ENCODE peak calls at places on chromosomes 5 and 9, in nine cellular contexts. One of them, this sample, is unnamed.

GRCh38 chr5:95347516-95348140 is 43.5 kb upstream of the FAM81B start:
- DNase-seq in frontal cortex: no peak
- DNase-seq in type B pancreatic cell: no peak
- DNase-seq in activated effector memory CD4-positive, alpha-beta T cell treated with Interleukin-2 at 50 U/mL for 16 hours: no peak
- DNase-seq in HFFc6: no peak
- DNase-seq in mucosa of descending colon: no peak
- DNase-seq in lower lobe of right lung: no peak
- DNase-seq in M059J: no peak
- DNase-seq in brain pericyte: no peak
- DNase-seq in this sample: no peak

GRCh38 chr5:126358525-126358924 is 64.7 kb upstream of the GRAMD2B start:
- DNase-seq in frontal cortex: no peak
- DNase-seq in type B pancreatic cell: no peak
- DNase-seq in activated effector memory CD4-positive, alpha-beta T cell treated with Interleukin-2 at 50 U/mL for 16 hours: no peak
- DNase-seq in HFFc6: peak
- DNase-seq in mucosa of descending colon: no peak
- DNase-seq in lower lobe of right lung: no peak
- DNase-seq in M059J: peak
- DNase-seq in brain pericyte: no peak
- DNase-seq in this sample: no peak

GRCh38 chr5:39716532-39716971 is 291.8 kb upstream of the DAB2 start:
- DNase-seq in frontal cortex: no peak
- DNase-seq in type B pancreatic cell: no peak
- DNase-seq in activated effector memory CD4-positive, alpha-beta T cell treated with Interleukin-2 at 50 U/mL for 16 hours: no peak
- DNase-seq in HFFc6: peak
- DNase-seq in mucosa of descending colon: peak
- DNase-seq in lower lobe of right lung: no peak
- DNase-seq in M059J: peak
- DNase-seq in brain pericyte: no peak
- DNase-seq in this sample: no peak

GRCh38 chr9:113991714-113992113 is 86.4 kb downstream of the AMBP start:
- DNase-seq in frontal cortex: no peak
- DNase-seq in type B pancreatic cell: no peak
- DNase-seq in activated effector memory CD4-positive, alpha-beta T cell treated with Interleukin-2 at 50 U/mL for 16 hours: no peak
- DNase-seq in HFFc6: no peak
- DNase-seq in mucosa of descending colon: no peak
- DNase-seq in lower lobe of right lung: no peak
- DNase-seq in M059J: no peak
- DNase-seq in brain pericyte: no peak
- DNase-seq in this sample: no peak

GRCh38 chr5:154157483-154158378 is 32.8 kb upstream of the GALNT10 start:
- DNase-seq in frontal cortex: no peak
- DNase-seq in type B pancreatic cell: no peak
- DNase-seq in activated effector memory CD4-positive, alpha-beta T cell treated with Interleukin-2 at 50 U/mL for 16 hours: no peak
- DNase-seq in HFFc6: no peak
- DNase-seq in mucosa of descending colon: no peak
- DNase-seq in lower lobe of right lung: no peak
- DNase-seq in M059J: peak
- DNase-seq in brain pericyte: no peak
- DNase-seq in this sample: no peak

GRCh38 chr9:136532799-136533774 is 12.8 kb downstream of the NOTCH1 start:
- DNase-seq in frontal cortex: no peak
- DNase-seq in type B pancreatic cell: no peak
- DNase-seq in activated effector memory CD4-positive, alpha-beta T cell treated with Interleukin-2 at 50 U/mL for 16 hours: peak
- DNase-seq in HFFc6: no peak
- DNase-seq in mucosa of descending colon: peak
- DNase-seq in lower lobe of right lung: no peak
- DNase-seq in M059J: no peak
- DNase-seq in brain pericyte: no peak
- DNase-seq in this sample: no peak

GRCh38 chr5:97478513-97478912 is 295.5 kb upstream of the RIOK2 start:
- DNase-seq in frontal cortex: no peak
- DNase-seq in type B pancreatic cell: no peak
- DNase-seq in activated effector memory CD4-positive, alpha-beta T cell treated with Interleukin-2 at 50 U/mL for 16 hours: no peak
- DNase-seq in HFFc6: no peak
- DNase-seq in mucosa of descending colon: no peak
- DNase-seq in lower lobe of right lung: no peak
- DNase-seq in M059J: no peak
- DNase-seq in brain pericyte: no peak
- DNase-seq in this sample: no peak

GRCh38 chr5:82107277-82107676 is 135.5 kb downstream of the ATG10 start:
- DNase-seq in frontal cortex: no peak
- DNase-seq in type B pancreatic cell: no peak
- DNase-seq in activated effector memory CD4-positive, alpha-beta T cell treated with Interleukin-2 at 50 U/mL for 16 hours: no peak
- DNase-seq in HFFc6: peak
- DNase-seq in mucosa of descending colon: no peak
- DNase-seq in lower lobe of right lung: no peak
- DNase-seq in M059J: peak
- DNase-seq in brain pericyte: no peak
- DNase-seq in this sample: no peak

GRCh38 chr5:74409166-74409706 is 231.3 kb downstream of the ENC1 start:
- DNase-seq in frontal cortex: no peak
- DNase-seq in type B pancreatic cell: no peak
- DNase-seq in activated effector memory CD4-positive, alpha-beta T cell treated with Interleukin-2 at 50 U/mL for 16 hours: no peak
- DNase-seq in HFFc6: no peak
- DNase-seq in mucosa of descending colon: no peak
- DNase-seq in lower lobe of right lung: no peak
- DNase-seq in M059J: no peak
- DNase-seq in brain pericyte: no peak
- DNase-seq in this sample: no peak

GRCh38 chr9:38278457-38278856 is 114.0 kb upstream of the ALDH1B1 start:
- DNase-seq in frontal cortex: no peak
- DNase-seq in type B pancreatic cell: peak
- DNase-seq in activated effector memory CD4-positive, alpha-beta T cell treated with Interleukin-2 at 50 U/mL for 16 hours: no peak
- DNase-seq in HFFc6: no peak
- DNase-seq in mucosa of descending colon: peak
- DNase-seq in lower lobe of right lung: no peak
- DNase-seq in M059J: no peak
- DNase-seq in brain pericyte: no peak
- DNase-seq in this sample: no peak

GRCh38 chr9:122005597-122005996 is 87.5 kb downstream of the TTLL11 start:
- DNase-seq in frontal cortex: no peak
- DNase-seq in type B pancreatic cell: peak
- DNase-seq in activated effector memory CD4-positive, alpha-beta T cell treated with Interleukin-2 at 50 U/mL for 16 hours: no peak
- DNase-seq in HFFc6: peak
- DNase-seq in mucosa of descending colon: no peak
- DNase-seq in lower lobe of right lung: no peak
- DNase-seq in M059J: peak
- DNase-seq in brain pericyte: no peak
- DNase-seq in this sample: no peak

GRCh38 chr5:175796536-175797499 is 74.6 kb upstream of the CPLX2 start:
- DNase-seq in frontal cortex: peak
- DNase-seq in type B pancreatic cell: peak
- DNase-seq in activated effector memory CD4-positive, alpha-beta T cell treated with Interleukin-2 at 50 U/mL for 16 hours: peak
- DNase-seq in HFFc6: peak
- DNase-seq in mucosa of descending colon: peak
- DNase-seq in lower lobe of right lung: peak
- DNase-seq in M059J: peak
- DNase-seq in brain pericyte: peak
- DNase-seq in this sample: peak

GRCh38 chr5:55994502-55994997 is at the start of gene IL6ST:
- DNase-seq in frontal cortex: peak
- DNase-seq in type B pancreatic cell: no peak
- DNase-seq in activated effector memory CD4-positive, alpha-beta T cell treated with Interleukin-2 at 50 U/mL for 16 hours: no peak
- DNase-seq in HFFc6: peak
- DNase-seq in mucosa of descending colon: no peak
- DNase-seq in lower lobe of right lung: no peak
- DNase-seq in M059J: peak
- DNase-seq in brain pericyte: no peak
- DNase-seq in this sample: no peak

GRCh38 chr5:80958611-80959010 is 1.6 kb upstream of the RASGRF2 start:
- DNase-seq in frontal cortex: no peak
- DNase-seq in type B pancreatic cell: no peak
- DNase-seq in activated effector memory CD4-positive, alpha-beta T cell treated with Interleukin-2 at 50 U/mL for 16 hours: no peak
- DNase-seq in HFFc6: no peak
- DNase-seq in mucosa of descending colon: no peak
- DNase-seq in lower lobe of right lung: no peak
- DNase-seq in M059J: peak
- DNase-seq in brain pericyte: no peak
- DNase-seq in this sample: no peak

GRCh38 chr9:136725612-136726011 is 13.2 kb downstream of the DIPK1B start:
- DNase-seq in frontal cortex: no peak
- DNase-seq in type B pancreatic cell: no peak
- DNase-seq in activated effector memory CD4-positive, alpha-beta T cell treated with Interleukin-2 at 50 U/mL for 16 hours: no peak
- DNase-seq in HFFc6: no peak
- DNase-seq in mucosa of descending colon: no peak
- DNase-seq in lower lobe of right lung: no peak
- DNase-seq in M059J: no peak
- DNase-seq in brain pericyte: no peak
- DNase-seq in this sample: no peak

GRCh38 chr9:107737987-107738743 is 248.6 kb upstream of the KLF4 start:
- DNase-seq in frontal cortex: no peak
- DNase-seq in type B pancreatic cell: no peak
- DNase-seq in activated effector memory CD4-positive, alpha-beta T cell treated with Interleukin-2 at 50 U/mL for 16 hours: no peak
- DNase-seq in HFFc6: peak
- DNase-seq in mucosa of descending colon: peak
- DNase-seq in lower lobe of right lung: no peak
- DNase-seq in M059J: peak
- DNase-seq in brain pericyte: no peak
- DNase-seq in this sample: no peak

GRCh38 chr5:179229331-179229761 is 115.9 kb downstream of the ADAMTS2 start:
- DNase-seq in frontal cortex: no peak
- DNase-seq in type B pancreatic cell: peak
- DNase-seq in activated effector memory CD4-positive, alpha-beta T cell treated with Interleukin-2 at 50 U/mL for 16 hours: no peak
- DNase-seq in HFFc6: no peak
- DNase-seq in mucosa of descending colon: no peak
- DNase-seq in lower lobe of right lung: no peak
- DNase-seq in M059J: no peak
- DNase-seq in brain pericyte: no peak
- DNase-seq in this sample: no peak

GRCh38 chr5:43244823-43245565 is 53.0 kb downstream of the NIM1K start:
- DNase-seq in frontal cortex: no peak
- DNase-seq in type B pancreatic cell: no peak
- DNase-seq in activated effector memory CD4-positive, alpha-beta T cell treated with Interleukin-2 at 50 U/mL for 16 hours: no peak
- DNase-seq in HFFc6: no peak
- DNase-seq in mucosa of descending colon: no peak
- DNase-seq in lower lobe of right lung: no peak
- DNase-seq in M059J: no peak
- DNase-seq in brain pericyte: no peak
- DNase-seq in this sample: no peak

GRCh38 chr9:101727621-101728524 is 10.6 kb downstream of the GRIN3A start:
- DNase-seq in frontal cortex: no peak
- DNase-seq in type B pancreatic cell: no peak
- DNase-seq in activated effector memory CD4-positive, alpha-beta T cell treated with Interleukin-2 at 50 U/mL for 16 hours: no peak
- DNase-seq in HFFc6: peak
- DNase-seq in mucosa of descending colon: no peak
- DNase-seq in lower lobe of right lung: no peak
- DNase-seq in M059J: peak
- DNase-seq in brain pericyte: no peak
- DNase-seq in this sample: no peak

GRCh38 chr5:157175071-157175612 is 5.5 kb upstream of the ITK start:
- DNase-seq in frontal cortex: no peak
- DNase-seq in type B pancreatic cell: no peak
- DNase-seq in activated effector memory CD4-positive, alpha-beta T cell treated with Interleukin-2 at 50 U/mL for 16 hours: no peak
- DNase-seq in HFFc6: no peak
- DNase-seq in mucosa of descending colon: no peak
- DNase-seq in lower lobe of right lung: no peak
- DNase-seq in M059J: no peak
- DNase-seq in brain pericyte: no peak
- DNase-seq in this sample: no peak

GRCh38 chr5:83927140-83927733 is 206.6 kb upstream of the HAPLN1 start:
- DNase-seq in frontal cortex: peak
- DNase-seq in type B pancreatic cell: peak
- DNase-seq in activated effector memory CD4-positive, alpha-beta T cell treated with Interleukin-2 at 50 U/mL for 16 hours: no peak
- DNase-seq in HFFc6: no peak
- DNase-seq in mucosa of descending colon: peak
- DNase-seq in lower lobe of right lung: peak
- DNase-seq in M059J: peak
- DNase-seq in brain pericyte: no peak
- DNase-seq in this sample: peak

GRCh38 chr9:4196376-4196775 is 103.5 kb downstream of the GLIS3 start:
- DNase-seq in frontal cortex: no peak
- DNase-seq in type B pancreatic cell: no peak
- DNase-seq in activated effector memory CD4-positive, alpha-beta T cell treated with Interleukin-2 at 50 U/mL for 16 hours: no peak
- DNase-seq in HFFc6: no peak
- DNase-seq in mucosa of descending colon: no peak
- DNase-seq in lower lobe of right lung: no peak
- DNase-seq in M059J: peak
- DNase-seq in brain pericyte: no peak
- DNase-seq in this sample: no peak

GRCh38 chr9:110942522-110942921 is 95.7 kb downstream of the LPAR1 start:
- DNase-seq in frontal cortex: no peak
- DNase-seq in type B pancreatic cell: no peak
- DNase-seq in activated effector memory CD4-positive, alpha-beta T cell treated with Interleukin-2 at 50 U/mL for 16 hours: no peak
- DNase-seq in HFFc6: peak
- DNase-seq in mucosa of descending colon: no peak
- DNase-seq in lower lobe of right lung: no peak
- DNase-seq in M059J: peak
- DNase-seq in brain pericyte: no peak
- DNase-seq in this sample: no peak

GRCh38 chr9:134185536-134186011 is 21.2 kb upstream of the RNU6ATAC start:
- DNase-seq in frontal cortex: no peak
- DNase-seq in type B pancreatic cell: peak
- DNase-seq in activated effector memory CD4-positive, alpha-beta T cell treated with Interleukin-2 at 50 U/mL for 16 hours: no peak
- DNase-seq in HFFc6: no peak
- DNase-seq in mucosa of descending colon: peak
- DNase-seq in lower lobe of right lung: no peak
- DNase-seq in M059J: peak
- DNase-seq in brain pericyte: no peak
- DNase-seq in this sample: no peak

GRCh38 chr9:134189475-134190231 is 25.3 kb upstream of the RNU6ATAC start:
- DNase-seq in frontal cortex: no peak
- DNase-seq in type B pancreatic cell: no peak
- DNase-seq in activated effector memory CD4-positive, alpha-beta T cell treated with Interleukin-2 at 50 U/mL for 16 hours: no peak
- DNase-seq in HFFc6: no peak
- DNase-seq in mucosa of descending colon: peak
- DNase-seq in lower lobe of right lung: no peak
- DNase-seq in M059J: no peak
- DNase-seq in brain pericyte: no peak
- DNase-seq in this sample: no peak

GRCh38 chr5:143201589-143201988 is 201.9 kb downstream of the NR3C1 start:
- DNase-seq in frontal cortex: no peak
- DNase-seq in type B pancreatic cell: no peak
- DNase-seq in activated effector memory CD4-positive, alpha-beta T cell treated with Interleukin-2 at 50 U/mL for 16 hours: no peak
- DNase-seq in HFFc6: no peak
- DNase-seq in mucosa of descending colon: no peak
- DNase-seq in lower lobe of right lung: no peak
- DNase-seq in M059J: peak
- DNase-seq in brain pericyte: no peak
- DNase-seq in this sample: no peak

GRCh38 chr5:10366310-10367297 is 13.1 kb downstream of the MARCHF6 start:
- DNase-seq in frontal cortex: no peak
- DNase-seq in type B pancreatic cell: no peak
- DNase-seq in activated effector memory CD4-positive, alpha-beta T cell treated with Interleukin-2 at 50 U/mL for 16 hours: no peak
- DNase-seq in HFFc6: peak
- DNase-seq in mucosa of descending colon: no peak
- DNase-seq in lower lobe of right lung: no peak
- DNase-seq in M059J: peak
- DNase-seq in brain pericyte: no peak
- DNase-seq in this sample: no peak

GRCh38 chr5:97071993-97072392 is 70.4 kb downstream of the LIX1 start:
- DNase-seq in frontal cortex: no peak
- DNase-seq in type B pancreatic cell: no peak
- DNase-seq in activated effector memory CD4-positive, alpha-beta T cell treated with Interleukin-2 at 50 U/mL for 16 hours: no peak
- DNase-seq in HFFc6: no peak
- DNase-seq in mucosa of descending colon: no peak
- DNase-seq in lower lobe of right lung: no peak
- DNase-seq in M059J: no peak
- DNase-seq in brain pericyte: no peak
- DNase-seq in this sample: no peak

GRCh38 chr9:21964925-21965385 is 29.2 kb downstream of the CDKN2A start:
- DNase-seq in frontal cortex: no peak
- DNase-seq in type B pancreatic cell: no peak
- DNase-seq in activated effector memory CD4-positive, alpha-beta T cell treated with Interleukin-2 at 50 U/mL for 16 hours: peak
- DNase-seq in HFFc6: no peak
- DNase-seq in mucosa of descending colon: peak
- DNase-seq in lower lobe of right lung: no peak
- DNase-seq in M059J: no peak
- DNase-seq in brain pericyte: no peak
- DNase-seq in this sample: no peak

GRCh38 chr5:63249960-63250359 is 671.3 kb downstream of the LRRC70 start:
- DNase-seq in frontal cortex: no peak
- DNase-seq in type B pancreatic cell: no peak
- DNase-seq in activated effector memory CD4-positive, alpha-beta T cell treated with Interleukin-2 at 50 U/mL for 16 hours: no peak
- DNase-seq in HFFc6: no peak
- DNase-seq in mucosa of descending colon: no peak
- DNase-seq in lower lobe of right lung: no peak
- DNase-seq in M059J: no peak
- DNase-seq in brain pericyte: no peak
- DNase-seq in this sample: no peak

GRCh38 chr5:137733922-137734695 is 1.8 kb downstream of the KLHL3 start:
- DNase-seq in frontal cortex: no peak
- DNase-seq in type B pancreatic cell: no peak
- DNase-seq in activated effector memory CD4-positive, alpha-beta T cell treated with Interleukin-2 at 50 U/mL for 16 hours: no peak
- DNase-seq in HFFc6: no peak
- DNase-seq in mucosa of descending colon: no peak
- DNase-seq in lower lobe of right lung: no peak
- DNase-seq in M059J: no peak
- DNase-seq in brain pericyte: no peak
- DNase-seq in this sample: no peak

This sample was measured in smooth muscle cell of the brain vasculature.